ENCODE peak calls at places on chromosome 14, in ten cellular contexts. I is left ventricle myocardium inferior; M is activated CD8-positive, alpha-beta T cell treated with anti-CD3 and anti-CD28 coated beads, Interleukin-2, amount 10 ng/mL, durations not matched to agents 7 days and 5 days; P is fibroblast of villous mesenchyme; R is activated T-cell treated with anti-CD3 and anti-CD28 coated beads, Interleukin-2, amount 50 U/mL, for 1 hour; N is non-pigmented ciliary epithelial cell; T is stimulated activated naive CD8-positive, alpha-beta T cell treated with anti-CD3 and anti-CD28 coated beads, Interleukin-15, amount 100 ng/mL, for 72 hours; J is HAP-1; L is activated CD8-positive, alpha-beta memory T cell treated with anti-CD3 and anti-CD28 coated beads for 4 hours; Q is pancreas. O is an unnamed sample.

GRCh38 chr14:24965934-24966593 is 83.9 kb downstream of the STXBP6 start:
- DNase-seq in I (peak), M (no peak), P (peak), R (no peak), N (peak), T (no peak), J (no peak), L (no peak), Q (peak), O (peak)

GRCh38 chr14:93954900-93955891 is 21.2 kb downstream of the ASB2 start:
- DNase-seq in I (no peak), M (peak), P (no peak), R (peak), N (no peak), T (no peak), J (no peak), L (peak), Q (no peak), O (no peak)

GRCh38 chr14:106024983-106025604 is 498.7 kb downstream of the TMEM121 start:
- DNase-seq in I (no peak), M (peak), P (no peak), R (peak), N (no peak), T (no peak), J (no peak), L (peak), Q (no peak), O (no peak)

GRCh38 chr14:51368721-51369163 is 128.7 kb downstream of the TMX1 start:
- DNase-seq in I (no peak), M (no peak), P (peak), R (no peak), N (peak), T (no peak), J (no peak), L (no peak), Q (no peak), O (peak)

GRCh38 chr14:96136361-96136760 is 68.3 kb upstream of the BDKRB2 start:
- DNase-seq in I (no peak), M (no peak), P (peak), R (no peak), N (no peak), T (no peak), J (no peak), L (no peak), Q (no peak), O (no peak)

GRCh38 chr14:52080817-52081755 is 12.2 kb upstream of the NID2 start:
- DNase-seq in I (no peak), M (no peak), P (peak), R (no peak), N (peak), T (no peak), J (no peak), L (no peak), Q (no peak), O (peak)

GRCh38 chr14:31360919-31361662 is 59.3 kb downstream of the HEATR5A start:
- DNase-seq in I (no peak), M (no peak), P (no peak), R (no peak), N (no peak), T (no peak), J (no peak), L (no peak), Q (no peak), O (peak)

GRCh38 chr14:88352299-88353097 is 29.4 kb upstream of the KCNK10 start:
- DNase-seq in I (no peak), M (no peak), P (no peak), R (no peak), N (no peak), T (no peak), J (no peak), L (no peak), Q (no peak), O (peak)

GRCh38 chr14:47207636-47208035 is 467.8 kb downstream of the MDGA2 start:
- DNase-seq in I (no peak), M (no peak), P (no peak), R (no peak), N (no peak), T (no peak), J (no peak), L (no peak), Q (no peak), O (no peak)

GRCh38 chr14:32372154-32372553 is 43.1 kb downstream of the AKAP6 start:
- DNase-seq in I (no peak), M (no peak), P (peak), R (no peak), N (peak), T (no peak), J (no peak), L (no peak), Q (no peak), O (peak)

GRCh38 chr14:37144729-37145363 is 27.6 kb downstream of the SLC25A21 start:
- DNase-seq in I (no peak), M (no peak), P (no peak), R (no peak), N (no peak), T (no peak), J (no peak), L (no peak), Q (no peak), O (no peak)

GRCh38 chr14:100168515-100168914 is 9.1 kb upstream of the DEGS2 start:
- DNase-seq in I (no peak), M (no peak), P (no peak), R (no peak), N (no peak), T (no peak), J (no peak), L (no peak), Q (no peak), O (no peak)

GRCh38 chr14:79275367-79275655 is 936.0 kb downstream of the DIO2 start:
- DNase-seq in I (no peak), M (no peak), P (no peak), R (no peak), N (no peak), T (no peak), J (no peak), L (no peak), Q (no peak), O (no peak)

GRCh38 chr14:41607119-41607785 is 576 bp downstream of the LRFN5 start:
- DNase-seq in I (no peak), M (no peak), P (peak), R (no peak), N (no peak), T (no peak), J (no peak), L (no peak), Q (no peak), O (no peak)

GRCh38 chr14:20652996-20653975 is 11.8 kb upstream of the OR6S1 start:
- DNase-seq in I (no peak), M (peak), P (peak), R (peak), N (no peak), T (peak), J (peak), L (no peak), Q (no peak), O (peak)

GRCh38 chr14:105333020-105333490 is 18.5 kb downstream of the PACS2 start:
- DNase-seq in I (no peak), M (no peak), P (no peak), R (no peak), N (no peak), T (no peak), J (no peak), L (no peak), Q (no peak), O (no peak)

GRCh38 chr14:99036594-99037293 is 235.3 kb downstream of the BCL11B start:
- DNase-seq in I (peak), M (no peak), P (no peak), R (no peak), N (no peak), T (no peak), J (no peak), L (no peak), Q (no peak), O (no peak)

GRCh38 chr14:22549981-22550670 is 38.9 kb downstream of the DAD1 start:
- DNase-seq in I (no peak), M (peak), P (peak), R (peak), N (no peak), T (peak), J (no peak), L (peak), Q (no peak), O (peak)

GRCh38 chr14:22865424-22866215 is 5.9 kb upstream of the LRP10 start:
- DNase-seq in I (no peak), M (no peak), P (peak), R (no peak), N (no peak), T (no peak), J (peak), L (no peak), Q (no peak), O (no peak)

GRCh38 chr14:71616013-71616412 is 316.2 kb upstream of the RGS6 start:
- DNase-seq in I (no peak), M (no peak), P (no peak), R (no peak), N (no peak), T (no peak), J (no peak), L (no peak), Q (no peak), O (no peak)

GRCh38 chr14:72444701-72445100 is 449.2 kb downstream of the DPF3 start:
- DNase-seq in I (no peak), M (no peak), P (no peak), R (no peak), N (no peak), T (no peak), J (no peak), L (no peak), Q (no peak), O (peak)

GRCh38 chr14:44453433-44454171 is 53.5 kb downstream of the FSCB start:
- DNase-seq in I (no peak), M (no peak), P (no peak), R (no peak), N (no peak), T (no peak), J (no peak), L (no peak), Q (no peak), O (no peak)

GRCh38 chr14:97180304-97181200 is 383.4 kb downstream of the VRK1 start:
- DNase-seq in I (no peak), M (no peak), P (no peak), R (no peak), N (no peak), T (no peak), J (no peak), L (no peak), Q (no peak), O (no peak)

GRCh38 chr14:95956601-95957460 is 80.2 kb downstream of the TUNAR start:
- DNase-seq in I (no peak), M (no peak), P (no peak), R (no peak), N (no peak), T (no peak), J (no peak), L (no peak), Q (no peak), O (no peak)

GRCh38 chr14:103547941-103548462 is 14.5 kb downstream of the BAG5 start:
- DNase-seq in I (peak), M (no peak), P (no peak), R (no peak), N (no peak), T (no peak), J (no peak), L (no peak), Q (peak), O (no peak)

GRCh38 chr14:44490966-44491365 is 16.1 kb downstream of the FSCB start:
- DNase-seq in I (no peak), M (no peak), P (no peak), R (no peak), N (no peak), T (no peak), J (peak), L (no peak), Q (no peak), O (no peak)

GRCh38 chr14:54488646-54489317 is at the start of gene GMFB:
- DNase-seq in I (peak), M (peak), P (peak), R (peak), N (peak), T (peak), J (peak), L (peak), Q (peak), O (peak)

GRCh38 chr14:69880051-69880487 is 853 bp downstream of the SMOC1 start:
- DNase-seq in I (no peak), M (no peak), P (no peak), R (no peak), N (no peak), T (no peak), J (no peak), L (no peak), Q (peak), O (no peak)

GRCh38 chr14:35814371-35815005 is 5.4 kb upstream of the RALGAPA1 start:
- DNase-seq in I (no peak), M (peak), P (peak), R (peak), N (no peak), T (peak), J (peak), L (peak), Q (peak), O (peak)

GRCh38 chr14:63174760-63175191 is 29.5 kb upstream of the RHOJ start:
- DNase-seq in I (no peak), M (no peak), P (peak), R (no peak), N (peak), T (no peak), J (peak), L (no peak), Q (no peak), O (no peak)

GRCh38 chr14:58191763-58192596 is 8.0 kb upstream of the ACTR10 start:
- DNase-seq in I (no peak), M (no peak), P (no peak), R (no peak), N (no peak), T (no peak), J (no peak), L (no peak), Q (no peak), O (no peak)

GRCh38 chr14:50038398-50039119 is 77.8 kb downstream of the VCPKMT start:
- DNase-seq in I (no peak), M (peak), P (peak), R (no peak), N (peak), T (peak), J (no peak), L (no peak), Q (no peak), O (peak)

GRCh38 chr14:75562048-75562447 is 16.4 kb upstream of the FLVCR2 start:
- DNase-seq in I (no peak), M (no peak), P (no peak), R (no peak), N (no peak), T (peak), J (no peak), L (peak), Q (no peak), O (no peak)

GRCh38 chr14:76662580-76662979 is 98.7 kb upstream of the VASH1 start:
- DNase-seq in I (no peak), M (no peak), P (no peak), R (no peak), N (no peak), T (no peak), J (no peak), L (no peak), Q (no peak), O (no peak)

GRCh38 chr14:86481105-86481504 is 951.2 kb downstream of the FLRT2 start:
- DNase-seq in I (no peak), M (no peak), P (no peak), R (no peak), N (no peak), T (no peak), J (no peak), L (no peak), Q (no peak), O (peak)

GRCh38 chr14:35632276-35633071 is 98.5 kb downstream of the INSM2 start:
- DNase-seq in I (no peak), M (no peak), P (peak), R (no peak), N (no peak), T (no peak), J (no peak), L (no peak), Q (no peak), O (peak)

GRCh38 chr14:105879503-105879866 is 353.1 kb downstream of the TMEM121 start:
- DNase-seq in I (no peak), M (no peak), P (no peak), R (peak), N (no peak), T (no peak), J (no peak), L (no peak), Q (peak), O (no peak)

GRCh38 chr14:32077081-32078029 is at the start of gene ARHGAP5:
- DNase-seq in I (no peak), M (peak), P (peak), R (no peak), N (no peak), T (peak), J (peak), L (peak), Q (no peak), O (peak)

GRCh38 chr14:76773188-76773885 is 12.1 kb downstream of the VASH1 start:
- DNase-seq in I (peak), M (peak), P (peak), R (no peak), N (peak), T (no peak), J (no peak), L (no peak), Q (peak), O (peak)

O was measured in LHCN-M2.